ENCODE peak calls at places on chromosomes 12 and 14, in seven cellular contexts. One of them, this sample, is unnamed.

GRCh38 chr14:92348154-92348553 is 25.2 kb downstream of the SLC24A4 start:
- DNase-seq in NCI-H1092: no peak
- DNase-seq in GM06990: no peak
- DNase-seq in activated CD4-positive, CD25-positive, alpha-beta regulatory T cell treated with anti-CD3 and anti-CD28 coated beads, Interleukin-2, amount 50 U/mL, for 72 hours: no peak
- DNase-seq in heart right ventricle: no peak
- DNase-seq in CD8-positive, alpha-beta T cell: no peak
- DNase-seq in iPS-NIHi11: no peak
- DNase-seq in this sample: no peak

GRCh38 chr12:6345319-6346071 is 3.6 kb upstream of the TNFRSF1A start:
- DNase-seq in heart right ventricle: no peak
- DNase-seq in iPS-NIHi11: no peak
- DNase-seq in activated CD4-positive, CD25-positive, alpha-beta regulatory T cell treated with anti-CD3 and anti-CD28 coated beads, Interleukin-2, amount 50 U/mL, for 72 hours: no peak
- DNase-seq in CD8-positive, alpha-beta T cell: no peak
- DNase-seq in GM06990: no peak
- DNase-seq in NCI-H1092: no peak
- DNase-seq in this sample: no peak

GRCh38 chr12:2958432-2959193 is 584 bp upstream of the TEAD4 start:
- DNase-seq in CD8-positive, alpha-beta T cell: no peak
- DNase-seq in activated CD4-positive, CD25-positive, alpha-beta regulatory T cell treated with anti-CD3 and anti-CD28 coated beads, Interleukin-2, amount 50 U/mL, for 72 hours: no peak
- DNase-seq in heart right ventricle: peak
- DNase-seq in iPS-NIHi11: peak
- DNase-seq in NCI-H1092: no peak
- DNase-seq in GM06990: no peak
- DNase-seq in this sample: no peak

GRCh38 chr14:103625361-103626095 is 3.5 kb upstream of the KLC1 start:
- DNase-seq in iPS-NIHi11: no peak
- DNase-seq in CD8-positive, alpha-beta T cell: no peak
- DNase-seq in heart right ventricle: no peak
- DNase-seq in GM06990: peak
- DNase-seq in activated CD4-positive, CD25-positive, alpha-beta regulatory T cell treated with anti-CD3 and anti-CD28 coated beads, Interleukin-2, amount 50 U/mL, for 72 hours: no peak
- DNase-seq in NCI-H1092: no peak
- DNase-seq in this sample: no peak

GRCh38 chr12:131030472-131031328 is 77.0 kb downstream of the ADGRD1 start:
- DNase-seq in heart right ventricle: no peak
- DNase-seq in activated CD4-positive, CD25-positive, alpha-beta regulatory T cell treated with anti-CD3 and anti-CD28 coated beads, Interleukin-2, amount 50 U/mL, for 72 hours: no peak
- DNase-seq in CD8-positive, alpha-beta T cell: no peak
- DNase-seq in iPS-NIHi11: no peak
- DNase-seq in GM06990: no peak
- DNase-seq in NCI-H1092: no peak
- DNase-seq in this sample: no peak

GRCh38 chr12:26032719-26033241 is 74.3 kb downstream of the RASSF8 start:
- DNase-seq in NCI-H1092: no peak
- DNase-seq in heart right ventricle: no peak
- DNase-seq in iPS-NIHi11: no peak
- DNase-seq in activated CD4-positive, CD25-positive, alpha-beta regulatory T cell treated with anti-CD3 and anti-CD28 coated beads, Interleukin-2, amount 50 U/mL, for 72 hours: no peak
- DNase-seq in CD8-positive, alpha-beta T cell: no peak
- DNase-seq in GM06990: no peak
- DNase-seq in this sample: no peak

GRCh38 chr12:22626429-22626828 is 1.5 kb downstream of the ETNK1 start:
- DNase-seq in NCI-H1092: no peak
- DNase-seq in activated CD4-positive, CD25-positive, alpha-beta regulatory T cell treated with anti-CD3 and anti-CD28 coated beads, Interleukin-2, amount 50 U/mL, for 72 hours: no peak
- DNase-seq in heart right ventricle: no peak
- DNase-seq in iPS-NIHi11: no peak
- DNase-seq in CD8-positive, alpha-beta T cell: no peak
- DNase-seq in GM06990: peak
- DNase-seq in this sample: no peak

GRCh38 chr14:90654831-90655276 is 161.4 kb downstream of the TTC7B start:
- DNase-seq in activated CD4-positive, CD25-positive, alpha-beta regulatory T cell treated with anti-CD3 and anti-CD28 coated beads, Interleukin-2, amount 50 U/mL, for 72 hours: no peak
- DNase-seq in CD8-positive, alpha-beta T cell: no peak
- DNase-seq in iPS-NIHi11: no peak
- DNase-seq in NCI-H1092: no peak
- DNase-seq in heart right ventricle: no peak
- DNase-seq in GM06990: no peak
- DNase-seq in this sample: no peak

GRCh38 chr14:36658091-36659009 is 3.3 kb upstream of the PAX9 start:
- DNase-seq in NCI-H1092: no peak
- DNase-seq in activated CD4-positive, CD25-positive, alpha-beta regulatory T cell treated with anti-CD3 and anti-CD28 coated beads, Interleukin-2, amount 50 U/mL, for 72 hours: no peak
- DNase-seq in CD8-positive, alpha-beta T cell: no peak
- DNase-seq in iPS-NIHi11: no peak
- DNase-seq in GM06990: no peak
- DNase-seq in heart right ventricle: no peak
- DNase-seq in this sample: peak

GRCh38 chr12:4900327-4900726 is 9.4 kb upstream of the KCNA1 start:
- DNase-seq in NCI-H1092: no peak
- DNase-seq in heart right ventricle: no peak
- DNase-seq in iPS-NIHi11: no peak
- DNase-seq in activated CD4-positive, CD25-positive, alpha-beta regulatory T cell treated with anti-CD3 and anti-CD28 coated beads, Interleukin-2, amount 50 U/mL, for 72 hours: no peak
- DNase-seq in CD8-positive, alpha-beta T cell: no peak
- DNase-seq in GM06990: no peak
- DNase-seq in this sample: no peak

GRCh38 chr12:1809606-1810140 is 10.7 kb upstream of the LRTM2 start:
- DNase-seq in activated CD4-positive, CD25-positive, alpha-beta regulatory T cell treated with anti-CD3 and anti-CD28 coated beads, Interleukin-2, amount 50 U/mL, for 72 hours: no peak
- DNase-seq in heart right ventricle: no peak
- DNase-seq in GM06990: no peak
- DNase-seq in NCI-H1092: no peak
- DNase-seq in iPS-NIHi11: no peak
- DNase-seq in CD8-positive, alpha-beta T cell: no peak
- DNase-seq in this sample: no peak

GRCh38 chr14:73723799-73724621 is 9.8 kb upstream of the PNMA1 start:
- DNase-seq in GM06990: no peak
- DNase-seq in heart right ventricle: peak
- DNase-seq in activated CD4-positive, CD25-positive, alpha-beta regulatory T cell treated with anti-CD3 and anti-CD28 coated beads, Interleukin-2, amount 50 U/mL, for 72 hours: no peak
- DNase-seq in NCI-H1092: no peak
- DNase-seq in iPS-NIHi11: no peak
- DNase-seq in CD8-positive, alpha-beta T cell: no peak
- DNase-seq in this sample: no peak

GRCh38 chr12:63889236-63889635 is 44.7 kb downstream of the SRGAP1 start:
- DNase-seq in GM06990: no peak
- DNase-seq in activated CD4-positive, CD25-positive, alpha-beta regulatory T cell treated with anti-CD3 and anti-CD28 coated beads, Interleukin-2, amount 50 U/mL, for 72 hours: no peak
- DNase-seq in CD8-positive, alpha-beta T cell: no peak
- DNase-seq in heart right ventricle: no peak
- DNase-seq in NCI-H1092: no peak
- DNase-seq in iPS-NIHi11: no peak
- DNase-seq in this sample: no peak

GRCh38 chr14:21917699-21918436 is 244.2 kb upstream of the OR4E1 start:
- DNase-seq in activated CD4-positive, CD25-positive, alpha-beta regulatory T cell treated with anti-CD3 and anti-CD28 coated beads, Interleukin-2, amount 50 U/mL, for 72 hours: peak
- DNase-seq in CD8-positive, alpha-beta T cell: no peak
- DNase-seq in heart right ventricle: peak
- DNase-seq in GM06990: no peak
- DNase-seq in NCI-H1092: peak
- DNase-seq in iPS-NIHi11: peak
- DNase-seq in this sample: peak

GRCh38 chr12:16189849-16190248 is 87.6 kb downstream of the SLC15A5 start:
- DNase-seq in activated CD4-positive, CD25-positive, alpha-beta regulatory T cell treated with anti-CD3 and anti-CD28 coated beads, Interleukin-2, amount 50 U/mL, for 72 hours: no peak
- DNase-seq in iPS-NIHi11: no peak
- DNase-seq in heart right ventricle: no peak
- DNase-seq in GM06990: no peak
- DNase-seq in CD8-positive, alpha-beta T cell: no peak
- DNase-seq in NCI-H1092: peak
- DNase-seq in this sample: no peak

GRCh38 chr14:76701981-76702380 is 59.3 kb upstream of the VASH1 start:
- DNase-seq in iPS-NIHi11: no peak
- DNase-seq in CD8-positive, alpha-beta T cell: no peak
- DNase-seq in activated CD4-positive, CD25-positive, alpha-beta regulatory T cell treated with anti-CD3 and anti-CD28 coated beads, Interleukin-2, amount 50 U/mL, for 72 hours: no peak
- DNase-seq in NCI-H1092: no peak
- DNase-seq in heart right ventricle: peak
- DNase-seq in GM06990: no peak
- DNase-seq in this sample: no peak

GRCh38 chr12:28171356-28172060 is 18.7 kb upstream of the CCDC91 start:
- DNase-seq in NCI-H1092: no peak
- DNase-seq in iPS-NIHi11: no peak
- DNase-seq in activated CD4-positive, CD25-positive, alpha-beta regulatory T cell treated with anti-CD3 and anti-CD28 coated beads, Interleukin-2, amount 50 U/mL, for 72 hours: no peak
- DNase-seq in CD8-positive, alpha-beta T cell: no peak
- DNase-seq in heart right ventricle: no peak
- DNase-seq in GM06990: no peak
- DNase-seq in this sample: no peak

GRCh38 chr12:92696240-92696639 is 6.5 kb upstream of the PLEKHG7 start:
- DNase-seq in CD8-positive, alpha-beta T cell: no peak
- DNase-seq in heart right ventricle: no peak
- DNase-seq in iPS-NIHi11: no peak
- DNase-seq in GM06990: no peak
- DNase-seq in activated CD4-positive, CD25-positive, alpha-beta regulatory T cell treated with anti-CD3 and anti-CD28 coated beads, Interleukin-2, amount 50 U/mL, for 72 hours: no peak
- DNase-seq in NCI-H1092: no peak
- DNase-seq in this sample: no peak

GRCh38 chr12:70549340-70550179 is 87.7 kb downstream of the PTPRB start:
- DNase-seq in GM06990: no peak
- DNase-seq in iPS-NIHi11: no peak
- DNase-seq in activated CD4-positive, CD25-positive, alpha-beta regulatory T cell treated with anti-CD3 and anti-CD28 coated beads, Interleukin-2, amount 50 U/mL, for 72 hours: no peak
- DNase-seq in NCI-H1092: no peak
- DNase-seq in heart right ventricle: no peak
- DNase-seq in CD8-positive, alpha-beta T cell: no peak
- DNase-seq in this sample: no peak

GRCh38 chr14:100692859-100693558 is 33.7 kb upstream of the DLK1 start:
- DNase-seq in CD8-positive, alpha-beta T cell: no peak
- DNase-seq in iPS-NIHi11: no peak
- DNase-seq in activated CD4-positive, CD25-positive, alpha-beta regulatory T cell treated with anti-CD3 and anti-CD28 coated beads, Interleukin-2, amount 50 U/mL, for 72 hours: no peak
- DNase-seq in heart right ventricle: no peak
- DNase-seq in NCI-H1092: no peak
- DNase-seq in GM06990: no peak
- DNase-seq in this sample: no peak

GRCh38 chr14:38589747-38590350 is 334.0 kb upstream of the CLEC14A start:
- DNase-seq in GM06990: no peak
- DNase-seq in iPS-NIHi11: no peak
- DNase-seq in CD8-positive, alpha-beta T cell: no peak
- DNase-seq in heart right ventricle: no peak
- DNase-seq in NCI-H1092: no peak
- DNase-seq in activated CD4-positive, CD25-positive, alpha-beta regulatory T cell treated with anti-CD3 and anti-CD28 coated beads, Interleukin-2, amount 50 U/mL, for 72 hours: no peak
- DNase-seq in this sample: no peak